ENCODE peak calls at places on chromosome 17, in seven cellular contexts. V is mesendoderm; C is lower lobe of right lung; O is HCT116; H is aorta; A is esophagus muscularis mucosa; U is CD4-positive, alpha-beta memory T cell. G is an unnamed sample.
A peak's percentile ranks its signal among the peaks of the same experiment; 100 is the strongest.

GRCh38 chr17:34269969-34270368 is at the start of gene CCL7:
- DNase-seq in V (no peak), O (no peak), A (no peak), H (no peak), C (no peak), U (no peak), G (no peak)

GRCh38 chr17:74757931-74758845 is 9.8 kb downstream of the NHERF1 start:
- DNase-seq in U (no peak), H (no peak), V (no peak), A (no peak), O (no peak), C (no peak), G (no peak)

GRCh38 chr17:29567362-29568330 is 809 bp upstream of the ABHD15 start:
- DNase-seq in C (peak; percentile 84), V (peak; percentile 72), H (peak; percentile 87), U (peak; percentile 76), A (no peak), O (peak; percentile 27), G (peak; percentile 71)

GRCh38 chr17:70426752-70427151 is 257.4 kb downstream of the KCNJ2 start:
- DNase-seq in U (no peak), O (no peak), V (no peak), C (no peak), A (no peak), H (no peak), G (no peak)

GRCh38 chr17:57328109-57328882 is 72.0 kb downstream of the MSI2 start:
- DNase-seq in O (no peak), H (no peak), C (no peak), A (no peak), U (no peak), V (no peak), G (no peak)

GRCh38 chr17:62824290-62825135 is 16.4 kb upstream of the MARCHF10 start:
- DNase-seq in A (peak; percentile 45), C (no peak), H (no peak), V (peak; percentile 94), O (peak; percentile 56), U (no peak), G (no peak)

GRCh38 chr17:1108810-1109605 is 70.8 kb downstream of the ABR start:
- DNase-seq in H (peak; percentile 89), V (peak; percentile 25), U (peak; percentile 79), A (no peak), C (peak; percentile 81), O (no peak), G (peak; percentile 81)

GRCh38 chr17:75260679-75261335 is 599 bp downstream of the GGA3 start:
- DNase-seq in H (no peak), C (no peak), A (no peak), V (no peak), U (no peak), O (no peak), G (no peak)

GRCh38 chr17:81194941-81195901 is 27.5 kb downstream of the CEP131 start:
- DNase-seq in O (no peak), U (no peak), V (no peak), A (no peak), H (no peak), C (no peak), G (no peak)

GRCh38 chr17:77609553-77610517 is 348.7 kb upstream of the TNRC6C start:
- DNase-seq in H (peak; percentile 74), U (peak; percentile 74), V (no peak), A (no peak), O (no peak), C (no peak), G (peak; percentile 24)

GRCh38 chr17:4900231-4901107 is 1.1 kb downstream of the C17orf107 start:
- DNase-seq in O (no peak), C (peak; percentile 71), H (no peak), V (peak; percentile 65), U (peak; percentile 86), A (no peak), G (peak; percentile 55)

DNA sequence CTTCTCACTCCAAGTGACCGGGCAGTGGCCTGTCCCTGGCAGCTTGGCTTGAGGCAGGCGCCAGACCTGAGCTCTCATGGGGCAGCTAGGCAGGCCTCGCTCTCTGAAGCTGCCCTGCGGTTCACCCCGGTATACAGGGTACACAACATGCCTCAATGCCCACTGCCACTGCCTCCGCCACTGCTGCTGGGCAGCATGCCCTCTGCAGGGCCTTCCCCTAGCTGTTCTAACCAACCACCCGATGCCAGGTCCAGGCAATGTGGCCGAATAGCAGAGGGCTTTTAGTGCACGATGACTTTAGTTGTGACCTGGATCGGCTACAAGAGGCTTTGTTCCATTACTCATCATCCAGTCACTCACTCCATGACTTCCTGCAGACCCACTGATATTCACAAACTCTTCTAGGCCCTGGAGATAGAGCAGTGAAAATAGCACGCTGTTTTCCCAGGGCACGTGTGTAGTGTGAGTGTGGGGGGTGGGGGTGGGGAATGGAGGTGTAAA is 19.7 kb downstream of the CDC42EP4 start:
- DNase-seq in O (peak; percentile 89), A (no peak), U (no peak), V (no peak), C (no peak), H (peak; percentile 92), G (no peak)
- H3K4me1 ChIP-seq in O (peaks cover 79% of the 10 kb centered on the region), A (peaks cover 84% of the 10 kb centered on the region), U (peaks cover 10% of the 10 kb centered on the region), V (peaks cover 2% of the 10 kb centered on the region), C (peaks cover 76% of the 10 kb centered on the region), H (peaks cover 5% of the 10 kb centered on the region), G (no peaks in the 10 kb centered on the region)

GRCh38 chr17:45361976-45362375 is 45.2 kb upstream of the MAP3K14 start:
- DNase-seq in O (no peak), V (no peak), C (peak; percentile 22), U (no peak), A (no peak), H (peak; percentile 69), G (no peak)
- H3K4me1 ChIP-seq in O (peaks cover 4% of the 10 kb centered on the region), V (peaks cover 3% of the 10 kb centered on the region), C (no peaks in the 10 kb centered on the region), U (no peaks in the 10 kb centered on the region), A (peaks cover 9% of the 10 kb centered on the region), H (no peaks in the 10 kb centered on the region), G (no peaks in the 10 kb centered on the region)

GRCh38 chr17:68048996-68049395 is 13.5 kb downstream of the KPNA2 start:
- DNase-seq in C (no peak), A (no peak), H (no peak), O (peak; percentile 33), V (peak; percentile 71), U (no peak), G (no peak)

GRCh38 chr17:68054296-68054900 is 18.9 kb downstream of the KPNA2 start:
- DNase-seq in H (no peak), A (no peak), U (no peak), C (no peak), V (no peak), O (no peak), G (no peak)

GRCh38 chr17:68057531-68057952 is 22.0 kb downstream of the KPNA2 start:
- DNase-seq in C (no peak), U (peak; percentile 43), H (no peak), O (peak; percentile 32), A (no peak), V (peak; percentile 42), G (peak; percentile 3)

GRCh38 chr17:68053237-68054030 is 17.9 kb downstream of the KPNA2 start:
- DNase-seq in H (no peak), U (no peak), V (no peak), C (no peak), O (no peak), A (no peak), G (no peak)

GRCh38 chr17:68052810-68053209 is 17.3 kb downstream of the KPNA2 start:
- DNase-seq in U (no peak), A (no peak), O (no peak), H (no peak), C (no peak), V (no peak), G (no peak)
- H3K4me1 ChIP-seq in U (no peaks in the 10 kb centered on the region), A (peaks cover 12% of the 10 kb centered on the region), O (no peaks in the 10 kb centered on the region), H (no peaks in the 10 kb centered on the region), C (peaks cover 24% of the 10 kb centered on the region), V (no peaks in the 10 kb centered on the region), G (no peaks in the 10 kb centered on the region)

GRCh38 chr17:21037117-21037803 is 5.6 kb downstream of the USP22 start:
- DNase-seq in U (no peak), O (no peak), A (no peak), C (no peak), V (no peak), H (no peak), G (no peak)

GRCh38 chr17:21041753-21042433 is 918 bp downstream of the USP22 start:
- DNase-seq in C (peak; percentile 90), U (peak; percentile 61), V (peak; percentile 96), O (peak; percentile 48), A (peak; percentile 96), H (peak; percentile 93), G (peak; percentile 49)

GRCh38 chr17:21043296-21044232 is 753 bp upstream of the USP22 start:
- DNase-seq in O (peak; percentile 95), V (peak; percentile 99), H (peak; percentile 99), C (peak; percentile 99), A (peak; percentile 99), U (peak; percentile 97), G (peak; percentile 97)

GRCh38 chr17:21042434-21043295 is at the start of gene USP22:
- DNase-seq in A (no peak), U (no peak), C (peak; percentile 66), V (peak; percentile 64), O (no peak), H (no peak), G (no peak)

DNA sequence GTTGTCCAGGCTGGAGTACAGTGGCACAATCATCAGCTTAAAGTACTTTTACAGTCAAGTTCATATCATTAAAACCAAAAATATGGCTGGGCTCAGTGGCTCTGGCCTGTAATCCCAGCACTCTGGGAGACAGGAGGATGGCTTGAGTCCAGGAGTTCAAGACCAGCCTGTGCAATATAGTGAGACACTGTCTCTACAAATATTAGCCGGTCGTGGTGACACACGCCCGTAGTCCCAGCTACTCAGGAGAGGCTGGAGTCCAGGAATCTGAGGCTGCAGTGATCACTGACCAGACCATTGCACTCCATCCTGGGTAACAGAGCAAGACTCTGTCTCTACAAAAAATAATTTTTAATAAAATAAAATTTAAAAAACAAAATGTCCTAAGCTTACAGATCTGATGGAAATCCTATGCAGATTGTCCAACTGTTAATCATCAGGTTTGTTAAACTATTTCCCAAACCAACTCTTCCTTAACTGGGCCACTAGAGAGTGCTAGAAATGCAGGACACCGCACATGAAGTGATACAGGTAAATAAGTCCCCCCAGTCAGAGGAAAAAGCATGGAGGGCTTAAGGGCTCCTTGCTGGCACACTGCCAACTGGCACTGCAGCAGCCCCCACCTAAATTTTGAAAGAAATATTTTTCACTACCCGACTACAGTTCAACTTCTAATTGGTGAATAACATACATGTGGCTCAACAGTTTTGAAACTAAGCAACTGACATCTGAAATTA is 2.8 kb downstream of the USP22 start:
- DNase-seq in V (peak; percentile 78), U (peak; percentile 35), O (peak; percentile 53), A (no peak), C (no peak), H (no peak), G (peak; percentile 44)
- H3K4me1 ChIP-seq in V (peaks cover 18% of the 10 kb centered on the region), U (peaks cover 56% of the 10 kb centered on the region), O (peaks cover 11% of the 10 kb centered on the region), A (peaks cover 74% of the 10 kb centered on the region), C (peaks cover 66% of the 10 kb centered on the region), H (peaks cover 8% of the 10 kb centered on the region), G (peaks cover 54% of the 10 kb centered on the region)

G was measured in CD8-positive, alpha-beta memory T cell.